ENCODE peak calls at places on chromosomes 3 and 15, in eight cellular contexts. I is GM19239; H is cardiac muscle cell; F is activated T-cell treated with anti-CD3 and anti-CD28 coated beads for 4 hours; A is memory B cell; L is BJ; Z is NCI-H1092; J is stimulated activated naive CD8-positive, alpha-beta T cell treated with anti-CD3 and anti-CD28 coated beads, Interleukin-15, amount 100 ng/mL, for 72 hours. C is an unnamed sample.

GRCh38 chr3:153313307-153313945 is 151.4 kb downstream of the RAP2B start:
- DNase-seq in Z (no peak), L (no peak), F (no peak), J (no peak), I (no peak), A (no peak), H (no peak), C (no peak)

GRCh38 chr3:188122571-188123169 is 31.3 kb upstream of the LPP start:
- DNase-seq in L (no peak), A (no peak), I (no peak), H (no peak), J (no peak), Z (no peak), F (no peak), C (no peak)

GRCh38 chr3:107899996-107900651 is 190.7 kb downstream of the CD47 start:
- DNase-seq in I (no peak), Z (no peak), L (no peak), H (no peak), A (no peak), J (no peak), F (no peak), C (no peak)

GRCh38 chr3:192835818-192836468 is 81.7 kb downstream of the MB21D2 start:
- DNase-seq in L (no peak), F (no peak), Z (no peak), J (no peak), I (no peak), H (no peak), A (no peak), C (no peak)

GRCh38 chr15:100170280-100170654 is 171.5 kb downstream of the ADAMTS17 start:
- DNase-seq in A (no peak), H (no peak), Z (no peak), I (no peak), J (peak; percentile 88), L (no peak), F (no peak), C (no peak)

GRCh38 chr3:194745427-194746184 is 59.9 kb downstream of the FAM43A start:
- DNase-seq in J (no peak), Z (no peak), H (no peak), F (no peak), I (no peak), A (no peak), L (no peak), C (no peak)

GRCh38 chr3:69433938-69434263 is 48.0 kb upstream of the FRMD4B start:
- DNase-seq in H (peak; percentile 54), L (no peak), F (no peak), J (no peak), Z (no peak), A (no peak), I (no peak), C (no peak)

GRCh38 chr15:23073890-23074631 is 34.7 kb upstream of the TUBGCP5 start:
- DNase-seq in A (no peak), Z (peak; percentile 82), F (no peak), J (no peak), I (no peak), L (no peak), H (no peak), C (no peak)

GRCh38 chr3:50320853-50321145 is 1.7 kb downstream of the HYAL2 start:
- DNase-seq in J (no peak), F (no peak), A (no peak), H (no peak), I (no peak), L (no peak), Z (no peak), C (no peak)

GRCh38 chr3:143851331-143852017 is 3.2 kb upstream of the SLC9A9 start:
- DNase-seq in H (no peak), F (no peak), A (no peak), J (no peak), L (no peak), Z (no peak), I (no peak), C (no peak)

GRCh38 chr15:80449825-80450224 is 45.6 kb downstream of the ARNT2 start:
- DNase-seq in H (no peak), A (no peak), I (no peak), J (no peak), F (no peak), L (no peak), Z (no peak), C (no peak)

GRCh38 chr3:155032918-155033317 is 47.2 kb upstream of the MME start:
- DNase-seq in Z (no peak), F (no peak), J (no peak), I (no peak), H (peak; percentile 1), L (peak; percentile 41), A (no peak), C (no peak)

GRCh38 chr15:44603126-44603525 is 60.3 kb downstream of the SPG11 start:
- DNase-seq in H (no peak), J (no peak), I (no peak), Z (no peak), A (no peak), L (no peak), F (no peak), C (no peak)

GRCh38 chr15:75753145-75753544 is 40.5 kb upstream of the CSPG4 start:
- DNase-seq in J (no peak), A (no peak), L (no peak), Z (no peak), F (no peak), I (no peak), H (no peak), C (no peak)

GRCh38 chr3:99753268-99753975 is 64.2 kb upstream of the CMSS1 start:
- DNase-seq in I (peak; percentile 8), H (peak; percentile 68), F (no peak), Z (peak; percentile 1), L (no peak), J (no peak), A (no peak), C (no peak)